ENCODE peak calls at places on chromosomes 7 and 10, in six cellular contexts. One of them, this sample, is unnamed.

GRCh38 chr7:42739591-42739990 is 172.3 kb downstream of the C7orf25 start:
- DNase-seq in H1: no peak
- DNase-seq in GM12878: no peak
- DNase-seq in HCT116: no peak
- DNase-seq in K562: no peak
- DNase-seq in SK-N-SH: no peak
- DNase-seq in this sample: no peak

GRCh38 chr10:119480667-119481066 is 61.9 kb downstream of the RGS10 start:
- DNase-seq in GM12878: no peak
- DNase-seq in H1: no peak
- DNase-seq in K562: no peak
- DNase-seq in HCT116: no peak
- DNase-seq in SK-N-SH: no peak
- DNase-seq in this sample: no peak

GRCh38 chr7:130904031-130904757 is 170.2 kb upstream of the KLF14 start:
- DNase-seq in HCT116: peak
- DNase-seq in H1: no peak
- DNase-seq in SK-N-SH: no peak
- DNase-seq in K562: peak
- DNase-seq in GM12878: no peak
- DNase-seq in this sample: no peak

GRCh38 chr7:88106430-88106829 is 113.4 kb downstream of the SRI start:
- DNase-seq in SK-N-SH: no peak
- DNase-seq in K562: no peak
- DNase-seq in GM12878: no peak
- DNase-seq in H1: no peak
- DNase-seq in HCT116: no peak
- DNase-seq in this sample: no peak

GRCh38 chr7:23294549-23295400 is 4.4 kb upstream of the MALSU1 start:
- DNase-seq in SK-N-SH: no peak
- DNase-seq in HCT116: no peak
- DNase-seq in K562: no peak
- DNase-seq in H1: no peak
- DNase-seq in GM12878: no peak
- DNase-seq in this sample: peak

GRCh38 chr7:39892361-39892760 is 57.7 kb upstream of the CDK13 start:
- DNase-seq in HCT116: no peak
- DNase-seq in H1: no peak
- DNase-seq in SK-N-SH: no peak
- DNase-seq in K562: no peak
- DNase-seq in GM12878: no peak
- DNase-seq in this sample: no peak

GRCh38 chr7:42566981-42567510 is 330.0 kb upstream of the GLI3 start:
- DNase-seq in GM12878: no peak
- DNase-seq in HCT116: no peak
- DNase-seq in H1: no peak
- DNase-seq in SK-N-SH: no peak
- DNase-seq in K562: no peak
- DNase-seq in this sample: no peak

GRCh38 chr7:94228223-94228622 is 166.5 kb upstream of the COL1A2 start:
- DNase-seq in H1: no peak
- DNase-seq in GM12878: no peak
- DNase-seq in HCT116: no peak
- DNase-seq in K562: no peak
- DNase-seq in SK-N-SH: no peak
- DNase-seq in this sample: no peak

GRCh38 chr10:104297697-104298660 is 29.0 kb downstream of the GSTO2 start:
- DNase-seq in K562: peak
- DNase-seq in H1: peak
- DNase-seq in GM12878: no peak
- DNase-seq in SK-N-SH: no peak
- DNase-seq in HCT116: no peak
- DNase-seq in this sample: peak

GRCh38 chr7:155349601-155350331 is 52.1 kb downstream of the INSIG1 start:
- DNase-seq in SK-N-SH: peak
- DNase-seq in GM12878: no peak
- DNase-seq in HCT116: no peak
- DNase-seq in K562: peak
- DNase-seq in H1: no peak
- DNase-seq in this sample: peak

GRCh38 chr10:14545827-14546226 is 215.1 kb upstream of the FRMD4A start:
- DNase-seq in K562: no peak
- DNase-seq in H1: no peak
- DNase-seq in SK-N-SH: no peak
- DNase-seq in GM12878: no peak
- DNase-seq in HCT116: no peak
- DNase-seq in this sample: peak

GRCh38 chr10:33333260-33334169 is 952 bp downstream of the NRP1 start:
- DNase-seq in HCT116: no peak
- DNase-seq in K562: no peak
- DNase-seq in GM12878: no peak
- DNase-seq in SK-N-SH: no peak
- DNase-seq in H1: no peak
- DNase-seq in this sample: no peak
- TF ChIP-seq JUND in HCT116: no peak
- TF ChIP-seq JUND in K562: no peak
- TF ChIP-seq JUND in GM12878: no peak
- TF ChIP-seq JUND in SK-N-SH: no peak
- TF ChIP-seq JUND in H1: no peak
- TF ChIP-seq JUND in this sample: no peak

GRCh38 chr7:67809586-67809985 is 813.0 kb downstream of the TYW1 start:
- DNase-seq in GM12878: no peak
- DNase-seq in HCT116: no peak
- DNase-seq in SK-N-SH: no peak
- DNase-seq in K562: no peak
- DNase-seq in H1: no peak
- DNase-seq in this sample: no peak
- TF ChIP-seq JUND in GM12878: no peak
- TF ChIP-seq JUND in HCT116: no peak
- TF ChIP-seq JUND in SK-N-SH: no peak
- TF ChIP-seq JUND in K562: no peak
- TF ChIP-seq JUND in H1: no peak
- TF ChIP-seq JUND in this sample: no peak

GRCh38 chr7:27203964-27204594 is 4.2 kb upstream of the HOXA13 start:
- DNase-seq in H1: peak
- DNase-seq in GM12878: no peak
- DNase-seq in SK-N-SH: no peak
- DNase-seq in HCT116: no peak
- DNase-seq in K562: no peak
- DNase-seq in this sample: no peak
- TF ChIP-seq JUND in H1: no peak
- TF ChIP-seq JUND in GM12878: no peak
- TF ChIP-seq JUND in SK-N-SH: no peak
- TF ChIP-seq JUND in HCT116: no peak
- TF ChIP-seq JUND in K562: no peak
- TF ChIP-seq JUND in this sample: no peak

GRCh38 chr10:17219024-17219423 is 9.0 kb upstream of the VIM start:
- DNase-seq in K562: no peak
- DNase-seq in HCT116: no peak
- DNase-seq in SK-N-SH: no peak
- DNase-seq in H1: no peak
- DNase-seq in GM12878: no peak
- DNase-seq in this sample: no peak
- TF ChIP-seq JUND in K562: no peak
- TF ChIP-seq JUND in HCT116: no peak
- TF ChIP-seq JUND in SK-N-SH: peak
- TF ChIP-seq JUND in H1: no peak
- TF ChIP-seq JUND in GM12878: no peak
- TF ChIP-seq JUND in this sample: no peak

GRCh38 chr7:129843365-129843898 is 109.3 kb downstream of the UBE2H start:
- DNase-seq in HCT116: no peak
- DNase-seq in K562: no peak
- DNase-seq in SK-N-SH: no peak
- DNase-seq in H1: no peak
- DNase-seq in GM12878: no peak
- DNase-seq in this sample: no peak
- TF ChIP-seq JUND in HCT116: no peak
- TF ChIP-seq JUND in K562: no peak
- TF ChIP-seq JUND in SK-N-SH: no peak
- TF ChIP-seq JUND in H1: peak
- TF ChIP-seq JUND in GM12878: no peak
- TF ChIP-seq JUND in this sample: no peak

This sample was measured in T47D.